ENCODE peak calls at places on chromosomes 16 and 17, in eight cellular contexts. M is heart left ventricle, L is ovary, U is GM10248, F is psoas muscle, H is fibroblast of mammary gland, Q is astrocyte of the spinal cord, D is Calu3. Y is an unnamed sample.

GRCh38 chr17:4535667-4536258 is 19.4 kb downstream of the MYBBP1A start:
- DNase-seq in F (peak; percentile 57), Q (no peak), M (no peak), D (no peak), L (peak; percentile 41), U (no peak), H (no peak), Y (no peak)

GRCh38 chr16:79367822-79368221 is 232.7 kb downstream of the MAF start:
- DNase-seq in Q (no peak), L (no peak), F (no peak), D (no peak), U (no peak), M (no peak), H (no peak), Y (no peak)

GRCh38 chr17:70110443-70110880 is 35.4 kb downstream of the KCNJ16 start:
- DNase-seq in D (no peak), Q (peak; percentile 89), U (no peak), L (no peak), H (peak; percentile 27), M (no peak), F (no peak), Y (peak; percentile 90)

GRCh38 chr16:574021-574760 is 4.4 kb downstream of the PIGQ start:
- DNase-seq in M (no peak), U (no peak), H (no peak), F (no peak), Q (no peak), D (no peak), L (no peak), Y (no peak)

GRCh38 chr17:41116292-41116691 is 1.9 kb downstream of the KRTAP4-11 start:
- DNase-seq in U (no peak), F (no peak), M (no peak), Q (no peak), H (no peak), L (no peak), D (no peak), Y (no peak)

GRCh38 chr17:15382866-15383265 is 41.5 kb upstream of the TEKT3 start:
- DNase-seq in D (no peak), M (no peak), Q (no peak), L (no peak), H (no peak), U (no peak), F (no peak), Y (no peak)

GRCh38 chr17:18185832-18186231 is 2.2 kb downstream of the ALKBH5 start:
- DNase-seq in H (peak; percentile 64), F (no peak), Q (no peak), L (no peak), U (no peak), M (no peak), D (no peak), Y (no peak)

GRCh38 chr17:35630530-35631148 is 43.5 kb downstream of the AP2B1 start:
- DNase-seq in Q (peak; percentile 40), U (no peak), F (no peak), L (no peak), H (peak; percentile 73), D (no peak), M (no peak), Y (peak; percentile 49)

GRCh38 chr16:4338125-4338582 is 13.0 kb downstream of the PAM16 start:
- DNase-seq in U (no peak), M (no peak), Q (no peak), L (peak; percentile 42), H (no peak), D (no peak), F (peak; percentile 55), Y (no peak)

GRCh38 chr16:4338712-4339299 is 12.3 kb downstream of the PAM16 start:
- DNase-seq in U (no peak), L (peak; percentile 51), H (no peak), Q (no peak), M (no peak), F (peak; percentile 55), D (no peak), Y (no peak)

GRCh38 chr16:4339455-4339854 is 11.7 kb downstream of the PAM16 start:
- DNase-seq in D (no peak), F (no peak), U (no peak), Q (no peak), L (no peak), H (no peak), M (no peak), Y (no peak)

GRCh38 chr16:4336701-4337539 is 14.2 kb downstream of the PAM16 start:
- DNase-seq in L (peak; percentile 42), F (no peak), M (no peak), H (no peak), U (no peak), Q (no peak), D (no peak), Y (no peak)

DNA sequence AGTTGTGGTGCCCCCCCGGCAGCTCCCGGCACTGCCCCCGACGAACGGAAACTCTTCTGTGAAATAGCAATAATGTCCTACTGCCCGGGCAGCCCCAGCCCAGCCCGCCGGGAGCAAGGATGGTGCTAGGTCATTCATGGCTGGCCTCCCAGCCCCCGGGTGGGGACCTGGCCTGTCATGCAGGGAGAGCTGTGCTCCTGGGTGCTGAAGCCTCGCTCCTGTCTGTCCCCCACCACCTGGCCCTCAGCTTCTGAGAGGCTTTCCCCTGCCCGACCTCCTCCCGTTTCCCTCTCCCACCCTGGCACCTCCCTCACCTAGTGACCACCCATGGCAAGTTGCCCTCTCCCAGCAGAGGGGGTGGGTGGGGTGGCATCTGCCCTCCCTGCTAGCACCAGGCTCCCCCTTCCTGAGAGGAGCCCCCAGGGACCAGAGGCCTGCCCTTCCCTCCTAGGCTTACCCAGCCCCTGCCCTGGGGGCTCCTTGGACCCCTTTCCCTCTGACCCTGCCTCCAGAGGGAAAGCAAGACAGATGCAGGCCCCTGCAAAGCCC is 13.5 kb downstream of the PAM16 start:
- DNase-seq in U (no peak), H (no peak), L (peak; percentile 51), F (peak; percentile 54), M (no peak), Q (no peak), D (no peak), Y (no peak)
- TF ChIP-seq CTCF in U (no peak), H (no peak), L (no peak), F (no peak), M (no peak), Q (no peak), D (no peak), Y (no peak)

GRCh38 chr16:88568710-88569613 is 1.2 kb upstream of the ZC3H18 start:
- DNase-seq in L (no peak), D (no peak), Q (no peak), M (no peak), F (no peak), H (no peak), U (no peak), Y (no peak)

GRCh38 chr16:88570691-88571092 is 489 bp downstream of the ZC3H18 start:
- DNase-seq in Q (peak; percentile 2), M (no peak), L (no peak), U (no peak), H (no peak), F (no peak), D (no peak), Y (peak; percentile 11)

GRCh38 chr16:88569985-88570690 is at the start of gene ZC3H18:
- DNase-seq in F (peak; percentile 98), D (peak; percentile 98), Q (peak; percentile 96), U (peak; percentile 100), L (peak; percentile 97), H (peak; percentile 91), M (peak; percentile 97), Y (peak; percentile 96)

GRCh38 chr16:88566158-88566557 is 4.0 kb upstream of the ZC3H18 start:
- DNase-seq in L (no peak), D (peak; percentile 24), Q (peak; percentile 39), H (peak; percentile 77), F (no peak), M (no peak), U (no peak), Y (peak; percentile 48)

DNA sequence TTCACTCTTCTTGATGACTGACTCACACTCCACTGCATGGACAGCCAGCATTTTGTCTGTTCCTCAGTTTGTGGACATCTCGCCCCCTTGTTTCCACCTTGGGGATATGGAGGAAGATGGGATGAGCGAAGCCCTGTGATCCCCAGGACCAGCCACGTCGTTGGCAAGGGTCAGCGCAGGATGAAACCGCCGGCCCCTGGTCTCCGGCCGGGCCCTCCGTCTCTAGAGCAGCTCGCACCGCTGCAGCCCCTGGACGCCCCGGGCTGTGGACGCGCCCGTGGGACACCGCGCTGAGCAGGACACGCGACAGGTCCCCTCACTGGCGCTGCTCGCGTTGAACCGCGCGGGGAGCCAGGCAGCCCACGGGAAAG is 604 bp upstream of the ZC3H18 start:
- DNase-seq in H (peak; percentile 19), L (peak; percentile 43), U (no peak), F (peak; percentile 66), D (peak; percentile 13), M (peak; percentile 26), Q (peak; percentile 1), Y (peak; percentile 13)
- TF ChIP-seq CTCF in H (no peak), L (no peak), U (no peak), F (no peak), D (no peak), M (no peak), Q (no peak), Y (no peak)

GRCh38 chr17:21524211-21524591 is 148.0 kb downstream of the KCNJ12 start:
- DNase-seq in H (no peak), U (no peak), Q (no peak), M (no peak), L (no peak), F (peak; percentile 78), D (no peak), Y (no peak)

GRCh38 chr17:21528031-21528684 is 152.0 kb downstream of the KCNJ12 start:
- DNase-seq in Q (no peak), L (no peak), F (no peak), H (no peak), U (no peak), D (no peak), M (no peak), Y (no peak)

GRCh38 chr17:21523482-21524210 is 147.5 kb downstream of the KCNJ12 start:
- DNase-seq in M (no peak), F (no peak), H (no peak), D (no peak), Q (no peak), L (no peak), U (no peak), Y (no peak)

GRCh38 chr17:21522755-21523154 is 146.6 kb downstream of the KCNJ12 start:
- DNase-seq in H (no peak), U (no peak), Q (no peak), L (no peak), D (no peak), F (no peak), M (no peak), Y (no peak)

DNA sequence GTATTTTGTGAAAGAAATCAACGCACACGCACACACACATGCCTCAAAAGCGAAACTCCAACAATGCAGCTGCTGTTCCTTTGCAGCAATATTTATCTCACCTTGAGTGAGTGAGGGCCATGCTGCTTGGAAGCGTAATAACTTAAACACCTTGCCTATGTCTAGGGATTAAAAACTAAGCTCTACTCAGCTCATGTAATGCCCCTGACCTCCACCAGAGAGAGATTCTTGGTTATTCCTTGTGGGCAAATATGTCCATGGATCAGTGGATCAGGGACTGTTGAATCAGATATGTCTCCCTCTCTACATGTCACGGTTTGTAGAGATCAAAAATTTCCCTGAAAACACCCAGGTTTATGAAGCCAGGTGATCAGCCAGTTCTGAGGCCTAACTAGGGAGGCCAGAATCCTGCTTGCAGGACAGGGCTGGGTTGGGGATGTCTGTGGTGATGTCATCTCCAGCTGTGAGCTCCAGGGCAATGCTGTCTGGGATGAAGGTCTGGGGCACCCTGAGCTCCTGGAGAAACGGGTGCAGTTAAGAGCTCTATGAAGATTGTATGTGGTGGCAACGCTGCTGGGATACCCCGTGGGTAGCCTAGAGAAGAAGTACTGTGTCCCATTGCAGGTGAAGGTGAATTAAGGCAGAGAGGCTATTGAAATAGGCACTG is 149.4 kb downstream of the KCNJ12 start:
- DNase-seq in Q (no peak), D (no peak), L (no peak), U (no peak), H (no peak), F (no peak), M (no peak), Y (no peak)
- TF ChIP-seq CTCF in Q (no peak), D (no peak), L (no peak), U (no peak), H (peak; percentile 8), F (peak; percentile 4), M (no peak), Y (peak; percentile 3)

GRCh38 chr17:27569257-27569722 is 61.7 kb upstream of the LGALS9 start:
- DNase-seq in D (peak; percentile 60), Q (no peak), M (no peak), F (peak; percentile 77), H (no peak), L (no peak), U (peak; percentile 74), Y (no peak)
- TF ChIP-seq CTCF in D (peak; percentile 64), Q (peak; percentile 77), M (peak; percentile 46), F (peak; percentile 53), H (peak; percentile 51), L (no peak), U (peak; percentile 72), Y (peak; percentile 80)

Y was measured in choroid plexus epithelial cell.